ENCODE peak calls at places on chromosomes 3 and 15, in six cellular contexts. G, M, N, T, X and Q are unnamed samples.

GRCh38 chr15:100111103-100112060 is 230.4 kb downstream of the ADAMTS17 start:
- DNase-seq in G (no peak), M (peak; percentile 2), N (peak; percentile 90), T (peak; percentile 76), X (peak; percentile 81), Q (no peak)

GRCh38 chr15:91706366-91707032 is 147.0 kb upstream of the SLCO3A1 start:
- DNase-seq in G (peak; percentile 58), M (peak; percentile 63), N (peak; percentile 62), T (peak; percentile 86), X (peak; percentile 28), Q (peak; percentile 48)

GRCh38 chr3:71962561-71963240 is 177.8 kb upstream of the PROK2 start:
- DNase-seq in G (peak; percentile 74), M (no peak), N (peak; percentile 36), T (no peak), X (peak; percentile 31), Q (no peak)

GRCh38 chr3:137509354-137510045 is 254.6 kb upstream of the SOX14 start:
- DNase-seq in G (no peak), M (no peak), N (no peak), T (no peak), X (no peak), Q (no peak)

GRCh38 chr3:18295171-18295920 is 129.8 kb downstream of the SATB1 start:
- DNase-seq in G (no peak), M (peak; percentile 41), N (peak; percentile 95), T (no peak), X (peak; percentile 85), Q (peak; percentile 89)

GRCh38 chr3:53161820-53162671 is 1.0 kb downstream of the PRKCD start:
- DNase-seq in G (no peak), M (no peak), N (no peak), T (no peak), X (peak; percentile 50), Q (peak; percentile 22)

GRCh38 chr3:57753016-57753415 is 3.1 kb upstream of the SLMAP start:
- DNase-seq in G (no peak), M (no peak), N (no peak), T (no peak), X (no peak), Q (no peak)

GRCh38 chr3:43638594-43639447 is 17.0 kb upstream of the ANO10 start:
- DNase-seq in G (peak; percentile 22), M (peak; percentile 79), N (peak; percentile 75), T (no peak), X (peak; percentile 65), Q (peak; percentile 25)

GRCh38 chr15:100943074-100943473 is 23.9 kb downstream of the LRRK1 start:
- DNase-seq in G (no peak), M (no peak), N (no peak), T (no peak), X (no peak), Q (no peak)

GRCh38 chr15:44490628-44491027 is 46.3 kb upstream of the EIF3J start:
- DNase-seq in G (no peak), M (peak; percentile 33), N (no peak), T (no peak), X (peak; percentile 69), Q (peak; percentile 48)

GRCh38 chr3:112778298-112779008 is 68.2 kb downstream of the CD200R1L start:
- DNase-seq in G (no peak), M (no peak), N (peak; percentile 59), T (no peak), X (peak; percentile 89), Q (peak; percentile 49)